ENCODE peak calls at places on chromosome 9, in five cellular contexts. One of them, this sample, is unnamed.

GRCh38 chr9:127018935-127019334 is 103.5 kb downstream of the ANGPTL2 start:
- DNase-seq in fibroblast of mammary gland: peak; percentile 68
- DNase-seq in sigmoid colon: no peak
- DNase-seq in SK-N-MC: no peak
- DNase-seq in BE2C: no peak
- DNase-seq in this sample: no peak

GRCh38 chr9:79266986-79267385 is 304.8 kb upstream of the TLE4 start:
- DNase-seq in fibroblast of mammary gland: no peak
- DNase-seq in sigmoid colon: no peak
- DNase-seq in SK-N-MC: no peak
- DNase-seq in BE2C: no peak
- DNase-seq in this sample: no peak

GRCh38 chr9:127092041-127092608 is 30.3 kb downstream of the ANGPTL2 start:
- DNase-seq in fibroblast of mammary gland: no peak
- DNase-seq in sigmoid colon: peak; percentile 46
- DNase-seq in SK-N-MC: no peak
- DNase-seq in BE2C: no peak
- DNase-seq in this sample: no peak

GRCh38 chr9:8762676-8763075 is 963.1 kb upstream of the DMAC1 start:
- DNase-seq in fibroblast of mammary gland: no peak
- DNase-seq in sigmoid colon: no peak
- DNase-seq in SK-N-MC: no peak
- DNase-seq in BE2C: no peak
- DNase-seq in this sample: no peak

GRCh38 chr9:5510360-5510931 is at the start of gene PDCD1LG2:
- DNase-seq in fibroblast of mammary gland: peak; percentile 87
- DNase-seq in sigmoid colon: no peak
- DNase-seq in SK-N-MC: no peak
- DNase-seq in BE2C: peak; percentile 25
- DNase-seq in this sample: no peak

GRCh38 chr9:128349125-128349524 is 8.8 kb downstream of the SLC27A4 start:
- DNase-seq in fibroblast of mammary gland: no peak
- DNase-seq in sigmoid colon: no peak
- DNase-seq in SK-N-MC: no peak
- DNase-seq in BE2C: no peak
- DNase-seq in this sample: no peak

GRCh38 chr9:33813712-33814641 is 3.0 kb upstream of the UBE2R2 start:
- DNase-seq in fibroblast of mammary gland: peak; percentile 83
- DNase-seq in sigmoid colon: no peak
- DNase-seq in SK-N-MC: no peak
- DNase-seq in BE2C: no peak
- DNase-seq in this sample: no peak

GRCh38 chr9:125908138-125908537 is 161.0 kb downstream of the PBX3 start:
- DNase-seq in fibroblast of mammary gland: no peak
- DNase-seq in sigmoid colon: no peak
- DNase-seq in SK-N-MC: no peak
- DNase-seq in BE2C: peak; percentile 22
- DNase-seq in this sample: no peak

GRCh38 chr9:109122726-109123621 is 3.2 kb upstream of the TMEM245 start:
- DNase-seq in fibroblast of mammary gland: no peak
- DNase-seq in sigmoid colon: no peak
- DNase-seq in SK-N-MC: no peak
- DNase-seq in BE2C: no peak
- DNase-seq in this sample: no peak

GRCh38 chr9:79012561-79012960 is 559.2 kb upstream of the TLE4 start:
- DNase-seq in fibroblast of mammary gland: peak; percentile 68
- DNase-seq in sigmoid colon: no peak
- DNase-seq in SK-N-MC: no peak
- DNase-seq in BE2C: no peak
- DNase-seq in this sample: no peak

GRCh38 chr9:3237121-3237520 is 288.7 kb downstream of the RFX3 start:
- DNase-seq in fibroblast of mammary gland: peak; percentile 23
- DNase-seq in sigmoid colon: no peak
- DNase-seq in SK-N-MC: no peak
- DNase-seq in BE2C: no peak
- DNase-seq in this sample: no peak

GRCh38 chr9:27198175-27198574 is 89.2 kb downstream of the TEK start:
- DNase-seq in fibroblast of mammary gland: no peak
- DNase-seq in sigmoid colon: no peak
- DNase-seq in SK-N-MC: no peak
- DNase-seq in BE2C: no peak
- DNase-seq in this sample: no peak

GRCh38 chr9:84266087-84266561 is 74.4 kb downstream of the SLC28A3 start:
- DNase-seq in fibroblast of mammary gland: no peak
- DNase-seq in sigmoid colon: no peak
- DNase-seq in SK-N-MC: no peak
- DNase-seq in BE2C: no peak
- DNase-seq in this sample: no peak

GRCh38 chr9:111008148-111009075 is 29.9 kb downstream of the LPAR1 start:
- DNase-seq in fibroblast of mammary gland: no peak
- DNase-seq in sigmoid colon: no peak
- DNase-seq in SK-N-MC: no peak
- DNase-seq in BE2C: no peak
- DNase-seq in this sample: no peak

DNA sequence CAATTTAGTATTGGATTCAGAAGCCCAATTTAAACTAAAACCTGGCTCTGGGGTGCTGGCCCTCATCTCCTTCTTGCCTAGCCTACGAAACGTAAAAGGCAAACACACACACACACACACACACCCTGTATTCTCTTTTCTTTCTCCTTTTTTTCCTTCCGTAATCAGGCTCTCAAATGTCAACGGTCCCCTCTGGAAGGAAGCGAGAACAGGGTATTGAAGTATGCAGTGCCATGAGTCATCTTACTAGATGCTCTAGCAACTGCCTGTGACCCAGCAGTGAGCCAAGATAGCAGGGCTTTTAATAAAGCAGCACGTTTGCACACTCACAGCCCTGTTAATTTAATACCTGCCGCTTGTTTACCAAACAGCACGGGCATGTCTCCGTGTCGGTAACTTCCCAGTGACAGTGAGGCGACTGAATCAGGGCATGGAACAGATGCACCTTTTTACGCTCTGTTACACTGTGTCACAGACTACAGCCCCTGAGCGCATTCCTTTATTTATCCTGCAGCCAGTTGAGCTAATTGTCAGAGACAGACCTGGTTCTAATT is 243.8 kb downstream of the BNC2 start:
- DNase-seq in fibroblast of mammary gland: peak; percentile 93
- DNase-seq in sigmoid colon: peak; percentile 76
- DNase-seq in SK-N-MC: no peak
- DNase-seq in BE2C: peak; percentile 55
- DNase-seq in this sample: no peak
- H3K4me3 ChIP-seq in fibroblast of mammary gland: no peak overlapping the region
- H3K4me3 ChIP-seq in sigmoid colon: peak overlapping the region; percentile 3
- H3K4me3 ChIP-seq in SK-N-MC: peak overlapping the region; percentile 75
- H3K4me3 ChIP-seq in BE2C: peak overlapping the region; percentile 44
- H3K4me3 ChIP-seq in this sample: no peak overlapping the region

GRCh38 chr9:129609486-129610192 is 11.3 kb downstream of the C9orf50 start:
- DNase-seq in fibroblast of mammary gland: no peak
- DNase-seq in sigmoid colon: no peak
- DNase-seq in SK-N-MC: no peak
- DNase-seq in BE2C: no peak
- DNase-seq in this sample: no peak
- H3K4me3 ChIP-seq in fibroblast of mammary gland: peak overlapping the region; percentile 16
- H3K4me3 ChIP-seq in sigmoid colon: peak overlapping the region; percentile 71
- H3K4me3 ChIP-seq in SK-N-MC: no peak overlapping the region
- H3K4me3 ChIP-seq in BE2C: no peak overlapping the region
- H3K4me3 ChIP-seq in this sample: no peak overlapping the region

GRCh38 chr9:11928871-11929321 is 764.3 kb upstream of the TYRP1 start:
- DNase-seq in fibroblast of mammary gland: no peak
- DNase-seq in sigmoid colon: no peak
- DNase-seq in SK-N-MC: no peak
- DNase-seq in BE2C: no peak
- DNase-seq in this sample: no peak
- H3K4me3 ChIP-seq in fibroblast of mammary gland: no peak overlapping the region
- H3K4me3 ChIP-seq in sigmoid colon: no peak overlapping the region
- H3K4me3 ChIP-seq in SK-N-MC: no peak overlapping the region
- H3K4me3 ChIP-seq in BE2C: no peak overlapping the region
- H3K4me3 ChIP-seq in this sample: no peak overlapping the region

GRCh38 chr9:124013263-124014211 is 2.0 kb downstream of the LHX2 start:
- DNase-seq in fibroblast of mammary gland: no peak
- DNase-seq in sigmoid colon: no peak
- DNase-seq in SK-N-MC: no peak
- DNase-seq in BE2C: no peak
- DNase-seq in this sample: no peak
- H3K4me3 ChIP-seq in fibroblast of mammary gland: no peak overlapping the region
- H3K4me3 ChIP-seq in sigmoid colon: no peak overlapping the region
- H3K4me3 ChIP-seq in SK-N-MC: no peak overlapping the region
- H3K4me3 ChIP-seq in BE2C: no peak overlapping the region
- H3K4me3 ChIP-seq in this sample: no peak overlapping the region

GRCh38 chr9:24497671-24498070 is 48.0 kb downstream of the IZUMO3 start:
- DNase-seq in fibroblast of mammary gland: no peak
- DNase-seq in sigmoid colon: no peak
- DNase-seq in SK-N-MC: no peak
- DNase-seq in BE2C: no peak
- DNase-seq in this sample: no peak

GRCh38 chr9:24504521-24504920 is 41.2 kb downstream of the IZUMO3 start:
- DNase-seq in fibroblast of mammary gland: no peak
- DNase-seq in sigmoid colon: peak; percentile 53
- DNase-seq in SK-N-MC: no peak
- DNase-seq in BE2C: no peak
- DNase-seq in this sample: no peak

GRCh38 chr9:24500761-24501160 is 44.9 kb downstream of the IZUMO3 start:
- DNase-seq in fibroblast of mammary gland: no peak
- DNase-seq in sigmoid colon: no peak
- DNase-seq in SK-N-MC: no peak
- DNase-seq in BE2C: no peak
- DNase-seq in this sample: no peak

GRCh38 chr9:24498632-24499031 is 47.1 kb downstream of the IZUMO3 start:
- DNase-seq in fibroblast of mammary gland: no peak
- DNase-seq in sigmoid colon: no peak
- DNase-seq in SK-N-MC: no peak
- DNase-seq in BE2C: no peak
- DNase-seq in this sample: no peak

DNA sequence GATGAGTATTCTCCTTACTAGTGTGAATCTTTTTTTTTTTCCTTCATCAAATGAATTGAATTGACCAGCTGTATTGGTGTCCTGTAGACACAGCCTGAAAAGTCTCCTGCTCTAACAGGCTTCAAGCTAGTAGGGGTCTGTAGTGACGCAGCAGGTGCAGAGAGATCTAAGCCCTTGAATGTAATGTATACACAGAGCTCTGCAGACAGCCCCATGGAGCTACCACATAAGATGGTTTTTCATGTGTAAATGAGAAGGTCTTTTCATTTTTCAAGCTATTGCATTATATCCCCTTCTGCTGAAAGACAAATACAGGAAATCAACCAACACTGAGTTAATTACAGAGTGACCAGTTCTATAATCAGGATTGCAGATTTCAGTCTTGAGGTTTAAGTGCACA is 43.1 kb downstream of the IZUMO3 start:
- DNase-seq in fibroblast of mammary gland: no peak
- DNase-seq in sigmoid colon: no peak
- DNase-seq in SK-N-MC: no peak
- DNase-seq in BE2C: no peak
- DNase-seq in this sample: no peak
- H3K4me3 ChIP-seq in fibroblast of mammary gland: no peak overlapping the region
- H3K4me3 ChIP-seq in sigmoid colon: no peak overlapping the region
- H3K4me3 ChIP-seq in SK-N-MC: no peak overlapping the region
- H3K4me3 ChIP-seq in BE2C: no peak overlapping the region
- H3K4me3 ChIP-seq in this sample: no peak overlapping the region

GRCh38 chr9:1087120-1087881 is 37.1 kb downstream of the DMRT2 start:
- DNase-seq in fibroblast of mammary gland: no peak
- DNase-seq in sigmoid colon: no peak
- DNase-seq in SK-N-MC: no peak
- DNase-seq in BE2C: no peak
- DNase-seq in this sample: no peak

GRCh38 chr9:1086517-1086916 is 36.4 kb downstream of the DMRT2 start:
- DNase-seq in fibroblast of mammary gland: no peak
- DNase-seq in sigmoid colon: no peak
- DNase-seq in SK-N-MC: no peak
- DNase-seq in BE2C: no peak
- DNase-seq in this sample: no peak

GRCh38 chr9:1077616-1078015 is 27.5 kb downstream of the DMRT2 start:
- DNase-seq in fibroblast of mammary gland: no peak
- DNase-seq in sigmoid colon: no peak
- DNase-seq in SK-N-MC: no peak
- DNase-seq in BE2C: no peak
- DNase-seq in this sample: no peak

GRCh38 chr9:1083325-1083913 is 33.3 kb downstream of the DMRT2 start:
- DNase-seq in fibroblast of mammary gland: peak; percentile 17
- DNase-seq in sigmoid colon: no peak
- DNase-seq in SK-N-MC: peak; percentile 90
- DNase-seq in BE2C: no peak
- DNase-seq in this sample: no peak
- H3K4me3 ChIP-seq in fibroblast of mammary gland: peak overlapping the region; percentile 23
- H3K4me3 ChIP-seq in sigmoid colon: peak overlapping the region; percentile 29
- H3K4me3 ChIP-seq in SK-N-MC: peak overlapping the region; percentile 26
- H3K4me3 ChIP-seq in BE2C: no peak overlapping the region
- H3K4me3 ChIP-seq in this sample: no peak overlapping the region

DNA sequence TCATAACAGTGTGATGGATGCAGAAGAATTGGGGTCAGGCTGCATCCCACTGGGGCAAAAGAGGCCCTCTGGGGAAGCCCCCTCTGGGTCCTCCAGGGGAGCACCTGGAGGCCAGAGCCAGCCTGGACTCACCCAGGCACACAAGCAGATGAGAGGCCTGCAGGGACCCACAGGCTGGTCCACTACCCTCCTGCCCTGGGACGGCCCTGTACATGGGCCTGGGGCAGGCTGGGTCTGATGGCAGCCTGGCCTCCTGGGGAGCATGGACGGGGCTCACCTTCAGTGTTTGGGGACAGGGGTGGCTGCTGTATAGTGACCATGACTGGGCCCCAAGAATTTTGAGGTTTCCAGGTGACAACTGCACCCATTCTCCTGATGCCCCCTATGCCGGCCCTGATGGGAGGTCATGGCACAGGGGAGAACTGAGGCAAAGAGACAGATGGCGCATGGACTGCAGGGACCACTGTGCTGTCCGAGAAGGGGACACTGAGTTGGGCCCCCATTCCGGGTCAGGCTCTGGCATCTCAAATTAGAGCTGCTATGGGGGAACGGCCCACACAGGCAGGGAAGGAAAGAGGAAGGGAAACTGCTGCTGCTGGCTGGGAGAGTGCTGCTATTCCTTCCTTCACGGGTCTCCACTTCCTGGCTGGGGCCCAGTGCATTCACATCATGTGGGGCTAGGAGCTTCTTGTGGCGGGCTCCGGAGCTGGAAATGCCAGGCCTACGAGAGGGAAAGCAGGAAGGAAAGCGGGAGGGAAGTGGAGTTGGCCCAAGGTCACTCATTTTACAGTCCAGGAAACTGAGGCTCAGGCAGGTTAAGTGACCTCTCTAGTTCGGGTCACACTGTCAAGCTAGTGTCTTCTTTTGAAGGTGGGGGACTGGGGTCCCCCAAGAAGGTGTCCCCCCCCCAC is 1.5 kb upstream of the CARD19 start:
- DNase-seq in fibroblast of mammary gland: no peak
- DNase-seq in sigmoid colon: peak; percentile 87
- DNase-seq in SK-N-MC: no peak
- DNase-seq in BE2C: no peak
- DNase-seq in this sample: peak; percentile 64
- H3K4me3 ChIP-seq in fibroblast of mammary gland: peak overlapping the region; percentile 33
- H3K4me3 ChIP-seq in sigmoid colon: peak overlapping the region; percentile 53
- H3K4me3 ChIP-seq in SK-N-MC: peak overlapping the region; percentile 85
- H3K4me3 ChIP-seq in BE2C: peak overlapping the region; percentile 55
- H3K4me3 ChIP-seq in this sample: peak overlapping the region; percentile 41

GRCh38 chr9:15421532-15421931 is 1.1 kb upstream of the SNAPC3 start:
- DNase-seq in fibroblast of mammary gland: no peak
- DNase-seq in sigmoid colon: no peak
- DNase-seq in SK-N-MC: no peak
- DNase-seq in BE2C: no peak
- DNase-seq in this sample: no peak
- H3K4me3 ChIP-seq in fibroblast of mammary gland: no peak overlapping the region
- H3K4me3 ChIP-seq in sigmoid colon: no peak overlapping the region
- H3K4me3 ChIP-seq in SK-N-MC: no peak overlapping the region
- H3K4me3 ChIP-seq in BE2C: no peak overlapping the region
- H3K4me3 ChIP-seq in this sample: no peak overlapping the region

This sample was measured in HL-60.